ENCODE peak calls at places on chromosomes 6 and 20, in seven cellular contexts. A, M, N, E, W, K and Y are unnamed samples.

GRCh38 chr6:54621285-54621684 is 225.3 kb upstream of the FAM83B start:
- DNase-seq in E (no peak), K (no peak), W (peak), N (no peak), M (peak), A (no peak), Y (no peak)

GRCh38 chr20:33303595-33303994 is 20.6 kb downstream of the BPIFB1 start:
- DNase-seq in K (no peak), M (no peak), E (no peak), N (no peak), W (no peak), A (no peak), Y (no peak)

GRCh38 chr6:42313941-42314570 is 96.4 kb upstream of the MRPS10 start:
- DNase-seq in N (no peak), K (no peak), W (peak), A (no peak), E (no peak), M (no peak), Y (no peak)

GRCh38 chr20:17863577-17864292 is 104.9 kb downstream of the SNX5 start:
- DNase-seq in W (no peak), K (no peak), A (peak), E (peak), M (no peak), N (no peak), Y (no peak)

GRCh38 chr20:63049191-63049518 is 42.4 kb upstream of the BHLHE23 start:
- DNase-seq in N (no peak), E (no peak), K (no peak), W (no peak), M (no peak), A (no peak), Y (no peak)

GRCh38 chr6:115610646-115611045 is 450.0 kb downstream of the FRK start:
- DNase-seq in A (no peak), M (no peak), K (no peak), W (no peak), E (no peak), N (no peak), Y (no peak)

GRCh38 chr6:42424906-42425474 is 26.7 kb downstream of the TRERF1 start:
- DNase-seq in A (no peak), M (peak), K (no peak), N (no peak), W (no peak), E (peak), Y (no peak)

GRCh38 chr6:130018830-130019795 is 732 bp downstream of the L3MBTL3 start:
- DNase-seq in A (peak), M (peak), N (peak), E (no peak), W (peak), K (peak), Y (peak)

GRCh38 chr6:142729618-142730017 is 215.4 kb downstream of the HIVEP2 start:
- DNase-seq in K (no peak), M (no peak), N (no peak), E (no peak), A (no peak), W (no peak), Y (no peak)

GRCh38 chr6:44674226-44675155 is 287.0 kb downstream of the CDC5L start:
- DNase-seq in M (peak), W (no peak), K (no peak), E (no peak), N (no peak), A (no peak), Y (no peak)

GRCh38 chr6:23696946-23697345 is 429.1 kb upstream of the NRSN1 start:
- DNase-seq in A (no peak), N (no peak), E (no peak), M (no peak), W (peak), K (no peak), Y (no peak)

GRCh38 chr20:50854512-50855249 is 59.8 kb downstream of the BCAS4 start:
- DNase-seq in N (no peak), A (no peak), M (no peak), K (no peak), W (no peak), E (no peak), Y (no peak)

GRCh38 chr6:148085651-148086321 is 256.9 kb upstream of the SASH1 start:
- DNase-seq in N (no peak), M (no peak), A (no peak), E (no peak), K (no peak), W (peak), Y (no peak)

GRCh38 chr6:128209771-128210170 is 308.9 kb upstream of the THEMIS start:
- DNase-seq in W (peak), N (no peak), E (peak), K (no peak), A (no peak), M (peak), Y (no peak)

GRCh38 chr6:166515072-166515810 is 71.2 kb downstream of the RAMACL start:
- DNase-seq in N (no peak), W (peak), A (peak), M (peak), K (no peak), E (peak), Y (peak)

GRCh38 chr20:61369731-61370520 is 117.9 kb downstream of the CDH4 start:
- DNase-seq in E (no peak), N (no peak), A (no peak), K (no peak), M (no peak), W (no peak), Y (no peak)

GRCh38 chr6:165059032-165059431 is 250.4 kb downstream of the C6orf118 start:
- DNase-seq in E (no peak), N (no peak), M (peak), A (no peak), W (peak), K (no peak), Y (peak)

GRCh38 chr6:83815631-83816030 is 37.5 kb upstream of the RIPPLY2 start:
- DNase-seq in A (no peak), K (no peak), W (peak), M (peak), N (no peak), E (no peak), Y (peak)

GRCh38 chr6:88641178-88641903 is 322.1 kb downstream of the RNGTT start:
- DNase-seq in A (no peak), K (no peak), N (no peak), W (no peak), M (no peak), E (no peak), Y (no peak)

GRCh38 chr6:5660772-5661171 is 346.0 kb downstream of the NRN1 start:
- DNase-seq in N (no peak), A (no peak), M (no peak), K (no peak), E (no peak), W (no peak), Y (no peak)

GRCh38 chr6:130167655-130168054 is 55.1 kb downstream of the SAMD3 start:
- DNase-seq in E (no peak), M (peak), A (peak), N (no peak), W (peak), K (no peak), Y (no peak)

GRCh38 chr6:121971886-121972285 is 427.6 kb upstream of the HSF2 start:
- DNase-seq in M (peak), N (no peak), W (peak), E (no peak), A (no peak), K (no peak), Y (no peak)

GRCh38 chr6:111599259-111599658 is 6.4 kb downstream of the TRAF3IP2 start:
- DNase-seq in A (no peak), E (no peak), N (no peak), W (no peak), K (no peak), M (no peak), Y (no peak)